ENCODE peak calls at places on chromosomes 2 and 18, in four cellular contexts. L is HepG2, Z is GM12878, R is H1. S is an unnamed sample.

GRCh38 chr18:29226201-29226600 is 1049.3 kb upstream of the CDH2 start:
- DNase-seq in L (no peak), Z (no peak), R (no peak), S (no peak)

GRCh38 chr2:10226032-10226724 is 76.5 kb upstream of the HPCAL1 start:
- DNase-seq in R (no peak), Z (no peak), L (no peak), S (no peak)

GRCh38 chr2:134451347-134451630 is 197.4 kb downstream of the MGAT5 start:
- DNase-seq in Z (no peak), L (no peak), R (no peak), S (no peak)

GRCh38 chr2:62578837-62579640 is 73.0 kb upstream of the TMEM17 start:
- DNase-seq in Z (no peak), L (peak), R (no peak), S (no peak)

GRCh38 chr18:23998018-23998417 is 16.5 kb upstream of the TTC39C start:
- DNase-seq in R (no peak), L (no peak), Z (no peak), S (no peak)

GRCh38 chr2:219464286-219465032 is 29.8 kb downstream of the SPEG start:
- DNase-seq in R (no peak), Z (no peak), L (no peak), S (no peak)

GRCh38 chr2:10385501-10385900 is 62.6 kb downstream of the ODC1 start:
- DNase-seq in Z (no peak), R (no peak), L (no peak), S (no peak)

GRCh38 chr18:50429207-50429948 is 54.5 kb downstream of the SKA1 start:
- DNase-seq in L (peak), R (no peak), Z (no peak), S (no peak)

GRCh38 chr18:45562567-45563479 is 52.5 kb upstream of the SLC14A2 start:
- DNase-seq in R (no peak), Z (no peak), L (no peak), S (no peak)

GRCh38 chr18:11859903-11860407 is 8.7 kb downstream of the CHMP1B start:
- DNase-seq in Z (no peak), R (no peak), L (peak), S (no peak)

GRCh38 chr2:55707751-55708150 is 14.1 kb upstream of the PNPT1 start:
- DNase-seq in Z (no peak), R (no peak), L (no peak), S (no peak)

GRCh38 chr2:86301711-86302202 is 35.7 kb downstream of the REEP1 start:
- DNase-seq in R (no peak), L (no peak), Z (no peak), S (no peak)

GRCh38 chr2:37654419-37654818 is 17.0 kb downstream of the CDC42EP3 start:
- DNase-seq in R (no peak), L (no peak), Z (no peak), S (no peak)

GRCh38 chr2:48398285-48399135 is 131.4 kb upstream of the STON1 start:
- DNase-seq in R (no peak), L (no peak), Z (no peak), S (no peak)

GRCh38 chr2:25103287-25103871 is 61.5 kb downstream of the EFR3B start:
- DNase-seq in L (no peak), R (no peak), Z (no peak), S (no peak)

GRCh38 chr18:34767601-34768027 is 57.5 kb downstream of the DTNA start:
- DNase-seq in Z (no peak), L (no peak), R (no peak), S (no peak)

GRCh38 chr2:198597648-198598047 is 793.3 kb downstream of the PLCL1 start:
- DNase-seq in R (no peak), L (no peak), Z (no peak), S (no peak)

GRCh38 chr2:101418704-101419663 is 31.7 kb upstream of the CREG2 start:
- DNase-seq in R (no peak), Z (no peak), L (peak), S (peak)

GRCh38 chr2:177229448-177230242 is 17.1 kb downstream of the HNRNPA3 start:
- DNase-seq in L (no peak), R (no peak), Z (no peak), S (no peak)

GRCh38 chr2:13876491-13877037 is 756.0 kb upstream of the LRATD1 start:
- DNase-seq in R (no peak), L (no peak), Z (no peak), S (no peak)

GRCh38 chr2:62216616-62217015 is 20.7 kb downstream of the B3GNT2 start:
- DNase-seq in R (no peak), L (peak), Z (no peak), S (no peak)

GRCh38 chr18:46821856-46822711 is 65.2 kb upstream of the ST8SIA5 start:
- DNase-seq in L (no peak), R (no peak), Z (no peak), S (no peak)

GRCh38 chr2:84285056-84285747 is 173.9 kb downstream of the SUCLG1 start:
- DNase-seq in Z (no peak), L (no peak), R (no peak), S (no peak)

GRCh38 chr18:8948471-8949149 is 153.9 kb upstream of the NDUFV2 start:
- DNase-seq in Z (no peak), R (no peak), L (no peak), S (no peak)

GRCh38 chr2:204828191-204828590 is 282.9 kb downstream of the PARD3B start:
- DNase-seq in L (no peak), R (no peak), Z (no peak), S (no peak)

GRCh38 chr2:55157474-55157884 is 74.6 kb downstream of the CLHC1 start:
- DNase-seq in Z (no peak), R (no peak), L (no peak), S (no peak)

GRCh38 chr2:60306231-60306861 is 247.1 kb downstream of the BCL11A start:
- DNase-seq in L (no peak), Z (no peak), R (no peak), S (no peak)

GRCh38 chr2:33426666-33427231 is 49.7 kb upstream of the RASGRP3 start:
- DNase-seq in Z (no peak), L (peak), R (no peak), S (no peak)

DNA sequence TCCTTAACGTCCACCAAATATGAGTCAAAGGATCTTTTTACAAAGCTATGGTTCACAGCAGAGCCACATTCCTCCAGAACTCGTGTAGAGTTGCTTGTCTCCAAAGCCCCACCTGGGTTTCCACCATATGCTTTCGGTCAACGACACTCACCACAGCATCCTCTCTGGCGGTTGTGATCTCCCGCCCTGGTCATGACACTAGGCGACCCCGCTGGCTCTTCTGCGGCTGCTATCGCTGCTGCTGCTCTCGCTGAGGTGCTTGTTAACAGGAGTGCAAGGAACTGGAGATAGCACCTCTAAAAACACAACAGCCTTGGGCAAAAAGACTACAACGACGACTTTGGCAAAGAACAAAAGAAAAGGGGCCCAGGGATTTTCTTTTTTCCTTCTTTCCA is 322 bp downstream of the SLC40A1 start:
- DNase-seq in L (peak), Z (no peak), R (no peak), S (peak)
- TF ChIP-seq SUZ12 in L (no peak), Z (peak), R (peak), S (no peak)

DNA sequence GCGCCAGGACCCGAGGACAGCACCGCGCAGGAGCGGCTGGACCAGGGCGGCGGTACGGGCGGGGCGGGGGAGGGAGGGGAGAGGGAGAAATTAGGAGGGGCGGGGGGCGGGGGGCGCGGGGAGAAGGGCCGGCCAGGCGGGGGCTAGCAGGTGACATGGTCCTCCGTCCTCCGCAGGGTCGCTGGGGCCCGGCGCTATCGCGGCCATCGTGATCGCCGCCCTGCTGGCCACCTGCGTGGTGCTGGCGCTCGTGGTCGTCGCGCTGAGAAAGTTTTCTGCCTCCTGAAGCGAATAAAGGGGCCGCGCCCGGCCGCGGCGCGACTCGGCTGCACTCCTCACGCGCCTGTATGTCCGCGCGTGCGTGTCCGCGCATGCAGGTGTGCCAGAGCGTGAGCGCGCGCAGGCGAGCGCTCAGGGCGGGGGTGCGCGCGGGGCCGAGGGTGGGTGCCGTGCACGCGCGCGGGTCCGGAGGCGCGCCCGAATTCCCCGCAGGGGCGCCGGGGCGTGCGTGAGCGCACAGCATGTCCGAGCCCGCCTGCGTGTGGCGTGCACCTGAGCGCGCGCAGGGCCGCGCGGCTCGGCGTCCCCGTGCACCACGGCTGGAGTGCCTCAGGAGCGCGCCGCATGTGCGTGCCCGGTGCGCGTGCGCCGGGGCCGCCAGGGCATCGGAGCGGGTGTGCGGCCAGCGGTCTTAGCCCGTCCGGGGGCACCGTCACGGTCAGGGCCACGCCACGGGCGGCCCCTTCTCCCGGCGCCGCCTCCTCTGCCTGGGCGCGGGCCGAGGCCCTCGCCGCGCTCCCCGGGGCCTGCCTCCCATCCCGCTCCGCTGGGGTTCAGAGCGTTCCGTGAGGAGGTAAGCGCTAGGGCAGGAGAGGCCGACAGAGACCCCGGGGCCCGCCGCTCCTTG is 6.3 kb downstream of the SNORC start:
- DNase-seq in R (no peak), Z (no peak), L (no peak), S (no peak)
- H3K9ac ChIP-seq in R (peak), Z (no peak), L (peak), S (peak)

DNA sequence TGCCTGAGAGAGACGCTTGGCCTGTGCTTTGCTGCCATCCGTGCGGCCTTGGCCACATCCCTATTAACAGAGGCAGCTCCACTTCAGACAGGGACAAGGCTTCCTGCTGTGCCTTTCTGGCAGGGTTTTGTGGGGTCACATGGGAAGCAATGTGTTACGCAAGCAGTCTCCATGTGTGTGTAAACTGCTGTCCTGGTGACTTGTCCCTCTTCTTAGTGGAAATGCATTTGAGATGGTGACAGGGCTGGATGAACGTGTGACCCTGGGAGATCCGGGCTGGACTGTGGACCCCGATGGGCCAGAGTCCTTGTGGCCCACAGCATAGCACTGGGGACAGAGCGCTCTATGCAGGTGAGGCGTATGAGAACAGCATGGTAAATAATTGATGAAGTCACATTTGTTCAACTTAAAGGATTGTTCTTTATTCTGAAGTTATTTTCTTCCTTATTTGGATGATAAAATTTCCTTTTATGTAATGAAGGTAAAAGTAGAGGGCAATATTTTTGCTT is 23.2 kb downstream of the ASB1 start:
- DNase-seq in Z (no peak), L (peak), R (no peak), S (no peak)
- TF ChIP-seq SUZ12 in Z (no peak), L (no peak), R (no peak), S (no peak)

DNA sequence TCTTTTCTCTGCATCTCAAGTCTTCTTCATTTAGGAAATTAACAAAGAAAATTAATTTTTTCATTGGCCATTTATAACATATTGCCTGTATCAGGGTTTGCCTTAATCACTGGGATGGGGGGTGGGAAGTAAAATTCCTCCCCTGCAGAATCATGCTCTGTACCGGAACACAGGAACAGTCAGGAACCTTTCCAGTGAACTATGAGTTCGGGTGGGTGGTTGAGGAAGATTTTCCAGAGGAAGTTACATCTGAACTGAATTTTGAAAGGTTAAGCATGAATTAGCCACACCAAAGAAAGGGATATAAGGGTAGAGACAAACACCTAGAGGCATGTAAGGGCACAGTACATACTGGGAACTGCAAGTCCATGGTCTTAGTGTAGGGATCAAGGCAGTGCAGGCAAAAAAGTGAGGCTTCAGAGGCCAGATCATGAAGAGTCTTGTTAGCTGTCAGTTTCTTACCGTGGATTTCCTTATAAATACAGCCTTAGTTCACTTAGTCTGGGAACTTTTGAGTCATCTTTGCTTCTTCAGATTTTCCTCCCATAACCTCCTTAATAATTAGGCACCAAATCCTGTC is 55.6 kb downstream of the FAM117B start:
- DNase-seq in Z (no peak), L (no peak), R (no peak), S (no peak)
- H3K9ac ChIP-seq in Z (no peak), L (no peak), R (no peak), S (no peak)

GRCh38 chr2:189424956-189425355 is 16.3 kb upstream of the WDR75 start:
- DNase-seq in Z (no peak), L (no peak), R (no peak), S (no peak)

GRCh38 chr2:189426886-189427285 is 14.4 kb upstream of the WDR75 start:
- DNase-seq in R (peak), Z (no peak), L (no peak), S (peak)

GRCh38 chr2:189421644-189422043 is 19.6 kb upstream of the WDR75 start:
- DNase-seq in L (no peak), Z (no peak), R (no peak), S (no peak)

GRCh38 chr2:189427872-189428271 is 13.4 kb upstream of the WDR75 start:
- DNase-seq in L (peak), Z (no peak), R (no peak), S (no peak)

DNA sequence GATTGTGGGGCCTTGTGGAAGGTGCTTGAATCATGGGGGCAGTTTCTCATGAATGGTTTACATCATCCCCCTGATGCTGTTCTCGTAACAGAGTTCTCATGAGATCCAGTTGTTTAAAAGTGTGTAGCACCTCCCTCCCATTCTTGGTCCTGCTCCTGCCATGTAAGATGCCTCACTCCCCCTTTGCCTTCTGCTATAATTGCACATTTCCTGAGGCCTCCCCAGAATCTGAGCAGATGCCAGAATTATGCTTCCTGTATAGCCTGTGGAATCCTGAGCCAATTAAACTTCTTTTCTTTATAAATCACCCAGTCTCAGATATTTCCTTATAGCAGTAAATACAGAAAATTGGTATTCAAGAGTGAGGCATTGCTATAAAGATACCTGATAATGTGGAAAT is 15.6 kb upstream of the WDR75 start:
- DNase-seq in R (no peak), Z (no peak), L (no peak), S (no peak)
- TF ChIP-seq SUZ12 in R (no peak), Z (no peak), L (no peak), S (no peak)